ENCODE peak calls at places on chromosome 1, in nine cellular contexts. One of them, this sample, is unnamed.

GRCh38 chr1:49356594-49356993 is 579.9 kb upstream of the BEND5 start:
- DNase-seq in upper lobe of right lung: no peak
- DNase-seq in HCT116: no peak
- DNase-seq in heart right ventricle: no peak
- DNase-seq in endothelial cell of umbilical vein: no peak
- DNase-seq in prostate gland: no peak
- DNase-seq in hepatocyte: no peak
- DNase-seq in colonic mucosa: no peak
- DNase-seq in OCI-LY7: no peak
- DNase-seq in this sample: no peak

GRCh38 chr1:15385420-15385819 is 24.3 kb upstream of the EFHD2 start:
- DNase-seq in upper lobe of right lung: no peak
- DNase-seq in HCT116: no peak
- DNase-seq in heart right ventricle: no peak
- DNase-seq in endothelial cell of umbilical vein: no peak
- DNase-seq in prostate gland: no peak
- DNase-seq in hepatocyte: no peak
- DNase-seq in colonic mucosa: no peak
- DNase-seq in OCI-LY7: no peak
- DNase-seq in this sample: no peak

GRCh38 chr1:51514733-51515132 is 4.3 kb downstream of the EPS15 start:
- DNase-seq in upper lobe of right lung: no peak
- DNase-seq in HCT116: no peak
- DNase-seq in heart right ventricle: no peak
- DNase-seq in endothelial cell of umbilical vein: no peak
- DNase-seq in prostate gland: no peak
- DNase-seq in hepatocyte: no peak
- DNase-seq in colonic mucosa: no peak
- DNase-seq in OCI-LY7: no peak
- DNase-seq in this sample: no peak

GRCh38 chr1:68725353-68725752 is 228.5 kb upstream of the DEPDC1 start:
- DNase-seq in upper lobe of right lung: no peak
- DNase-seq in HCT116: no peak
- DNase-seq in heart right ventricle: peak; percentile 84
- DNase-seq in endothelial cell of umbilical vein: peak; percentile 39
- DNase-seq in prostate gland: no peak
- DNase-seq in hepatocyte: peak; percentile 35
- DNase-seq in colonic mucosa: no peak
- DNase-seq in OCI-LY7: no peak
- DNase-seq in this sample: no peak

GRCh38 chr1:203556047-203556851 is 62.3 kb downstream of the OPTC start:
- DNase-seq in upper lobe of right lung: no peak
- DNase-seq in HCT116: no peak
- DNase-seq in heart right ventricle: peak; percentile 80
- DNase-seq in endothelial cell of umbilical vein: no peak
- DNase-seq in prostate gland: no peak
- DNase-seq in hepatocyte: peak; percentile 68
- DNase-seq in colonic mucosa: peak; percentile 22
- DNase-seq in OCI-LY7: no peak
- DNase-seq in this sample: no peak

GRCh38 chr1:225378880-225379279 is 49.0 kb downstream of the LBR start:
- DNase-seq in upper lobe of right lung: no peak
- DNase-seq in HCT116: no peak
- DNase-seq in heart right ventricle: peak; percentile 11
- DNase-seq in endothelial cell of umbilical vein: no peak
- DNase-seq in prostate gland: peak; percentile 24
- DNase-seq in hepatocyte: peak; percentile 73
- DNase-seq in colonic mucosa: no peak
- DNase-seq in OCI-LY7: no peak
- DNase-seq in this sample: no peak

GRCh38 chr1:161068306-161069200 is 1.1 kb downstream of the ARHGAP30 start:
- DNase-seq in upper lobe of right lung: peak; percentile 82
- DNase-seq in HCT116: no peak
- DNase-seq in heart right ventricle: peak; percentile 60
- DNase-seq in endothelial cell of umbilical vein: no peak
- DNase-seq in prostate gland: no peak
- DNase-seq in hepatocyte: peak; percentile 2
- DNase-seq in colonic mucosa: peak; percentile 67
- DNase-seq in OCI-LY7: peak; percentile 84
- DNase-seq in this sample: peak; percentile 60

GRCh38 chr1:183004146-183004545 is 19.1 kb upstream of the LAMC1 start:
- DNase-seq in upper lobe of right lung: no peak
- DNase-seq in HCT116: no peak
- DNase-seq in heart right ventricle: no peak
- DNase-seq in endothelial cell of umbilical vein: no peak
- DNase-seq in prostate gland: no peak
- DNase-seq in hepatocyte: no peak
- DNase-seq in colonic mucosa: no peak
- DNase-seq in OCI-LY7: no peak
- DNase-seq in this sample: no peak

GRCh38 chr1:37808369-37809319 is 636 bp upstream of the YRDC start:
- DNase-seq in upper lobe of right lung: peak; percentile 90
- DNase-seq in HCT116: no peak
- DNase-seq in heart right ventricle: peak; percentile 64
- DNase-seq in endothelial cell of umbilical vein: peak; percentile 59
- DNase-seq in prostate gland: peak; percentile 27
- DNase-seq in hepatocyte: peak; percentile 90
- DNase-seq in colonic mucosa: peak; percentile 58
- DNase-seq in OCI-LY7: peak; percentile 37
- DNase-seq in this sample: peak; percentile 94

GRCh38 chr1:78839704-78840277 is 166.7 kb downstream of the ADGRL4 start:
- DNase-seq in upper lobe of right lung: no peak
- DNase-seq in HCT116: peak; percentile 31
- DNase-seq in heart right ventricle: peak; percentile 25
- DNase-seq in endothelial cell of umbilical vein: peak; percentile 69
- DNase-seq in prostate gland: peak; percentile 13
- DNase-seq in hepatocyte: peak; percentile 69
- DNase-seq in colonic mucosa: peak; percentile 25
- DNase-seq in OCI-LY7: peak; percentile 52
- DNase-seq in this sample: no peak

GRCh38 chr1:201466492-201466891 is 2.5 kb downstream of the PHLDA3 start:
- DNase-seq in upper lobe of right lung: peak; percentile 81
- DNase-seq in HCT116: no peak
- DNase-seq in heart right ventricle: no peak
- DNase-seq in endothelial cell of umbilical vein: no peak
- DNase-seq in prostate gland: no peak
- DNase-seq in hepatocyte: no peak
- DNase-seq in colonic mucosa: no peak
- DNase-seq in OCI-LY7: no peak
- DNase-seq in this sample: no peak

GRCh38 chr1:172626845-172627244 is 32.1 kb upstream of the FASLG start:
- DNase-seq in upper lobe of right lung: no peak
- DNase-seq in HCT116: no peak
- DNase-seq in heart right ventricle: no peak
- DNase-seq in endothelial cell of umbilical vein: no peak
- DNase-seq in prostate gland: no peak
- DNase-seq in hepatocyte: no peak
- DNase-seq in colonic mucosa: no peak
- DNase-seq in OCI-LY7: no peak
- DNase-seq in this sample: no peak

GRCh38 chr1:205449750-205450443 is 5.9 kb downstream of the BLACAT1 start:
- DNase-seq in upper lobe of right lung: peak; percentile 92
- DNase-seq in HCT116: peak; percentile 95
- DNase-seq in heart right ventricle: no peak
- DNase-seq in endothelial cell of umbilical vein: no peak
- DNase-seq in prostate gland: peak; percentile 23
- DNase-seq in hepatocyte: peak; percentile 89
- DNase-seq in colonic mucosa: peak; percentile 74
- DNase-seq in OCI-LY7: no peak
- DNase-seq in this sample: no peak

GRCh38 chr1:156136970-156137483 is 16.4 kb upstream of the SEMA4A start:
- DNase-seq in upper lobe of right lung: no peak
- DNase-seq in HCT116: no peak
- DNase-seq in heart right ventricle: no peak
- DNase-seq in endothelial cell of umbilical vein: no peak
- DNase-seq in prostate gland: no peak
- DNase-seq in hepatocyte: no peak
- DNase-seq in colonic mucosa: no peak
- DNase-seq in OCI-LY7: no peak
- DNase-seq in this sample: no peak

GRCh38 chr1:234925440-234926251 is 203.0 kb downstream of the TOMM20 start:
- DNase-seq in upper lobe of right lung: no peak
- DNase-seq in HCT116: peak; percentile 46
- DNase-seq in heart right ventricle: no peak
- DNase-seq in endothelial cell of umbilical vein: peak; percentile 94
- DNase-seq in prostate gland: peak; percentile 50
- DNase-seq in hepatocyte: peak; percentile 87
- DNase-seq in colonic mucosa: peak; percentile 29
- DNase-seq in OCI-LY7: peak; percentile 14
- DNase-seq in this sample: no peak

GRCh38 chr1:24641646-24642151 is 1.4 kb upstream of the SRRM1 start:
- DNase-seq in upper lobe of right lung: peak; percentile 77
- DNase-seq in HCT116: no peak
- DNase-seq in heart right ventricle: peak; percentile 18
- DNase-seq in endothelial cell of umbilical vein: peak; percentile 28
- DNase-seq in prostate gland: peak; percentile 21
- DNase-seq in hepatocyte: peak; percentile 48
- DNase-seq in colonic mucosa: peak; percentile 45
- DNase-seq in OCI-LY7: peak; percentile 45
- DNase-seq in this sample: peak; percentile 51

GRCh38 chr1:55425310-55425930 is 210.3 kb upstream of the USP24 start:
- DNase-seq in upper lobe of right lung: no peak
- DNase-seq in HCT116: no peak
- DNase-seq in heart right ventricle: no peak
- DNase-seq in endothelial cell of umbilical vein: no peak
- DNase-seq in prostate gland: no peak
- DNase-seq in hepatocyte: no peak
- DNase-seq in colonic mucosa: no peak
- DNase-seq in OCI-LY7: no peak
- DNase-seq in this sample: no peak

GRCh38 chr1:91757760-91758545 is 128.0 kb downstream of the TGFBR3 start:
- DNase-seq in upper lobe of right lung: no peak
- DNase-seq in HCT116: no peak
- DNase-seq in heart right ventricle: no peak
- DNase-seq in endothelial cell of umbilical vein: no peak
- DNase-seq in prostate gland: no peak
- DNase-seq in hepatocyte: no peak
- DNase-seq in colonic mucosa: no peak
- DNase-seq in OCI-LY7: no peak
- DNase-seq in this sample: no peak
- H3K27ac ChIP-seq in upper lobe of right lung: no peak overlapping the region
- H3K27ac ChIP-seq in HCT116: no peak overlapping the region
- H3K27ac ChIP-seq in heart right ventricle: no peak overlapping the region
- H3K27ac ChIP-seq in endothelial cell of umbilical vein: no peak overlapping the region
- H3K27ac ChIP-seq in prostate gland: peak overlapping the region; percentile 20
- H3K27ac ChIP-seq in hepatocyte: peak overlapping the region; percentile 40
- H3K27ac ChIP-seq in colonic mucosa: peak overlapping the region; percentile 4
- H3K27ac ChIP-seq in OCI-LY7: no peak overlapping the region
- H3K27ac ChIP-seq in this sample: peak overlapping the region; percentile 84

GRCh38 chr1:236166041-236166440 is 23.7 kb downstream of the GPR137B start:
- DNase-seq in upper lobe of right lung: no peak
- DNase-seq in HCT116: no peak
- DNase-seq in heart right ventricle: no peak
- DNase-seq in endothelial cell of umbilical vein: no peak
- DNase-seq in prostate gland: no peak
- DNase-seq in hepatocyte: no peak
- DNase-seq in colonic mucosa: no peak
- DNase-seq in OCI-LY7: no peak
- DNase-seq in this sample: no peak

GRCh38 chr1:236165238-236165981 is 23.1 kb downstream of the GPR137B start:
- DNase-seq in upper lobe of right lung: no peak
- DNase-seq in HCT116: no peak
- DNase-seq in heart right ventricle: no peak
- DNase-seq in endothelial cell of umbilical vein: no peak
- DNase-seq in prostate gland: no peak
- DNase-seq in hepatocyte: no peak
- DNase-seq in colonic mucosa: no peak
- DNase-seq in OCI-LY7: no peak
- DNase-seq in this sample: no peak

GRCh38 chr1:236167578-236167977 is 25.2 kb downstream of the GPR137B start:
- DNase-seq in upper lobe of right lung: peak; percentile 40
- DNase-seq in HCT116: no peak
- DNase-seq in heart right ventricle: no peak
- DNase-seq in endothelial cell of umbilical vein: no peak
- DNase-seq in prostate gland: no peak
- DNase-seq in hepatocyte: no peak
- DNase-seq in colonic mucosa: no peak
- DNase-seq in OCI-LY7: no peak
- DNase-seq in this sample: no peak

GRCh38 chr1:236168716-236169429 is 26.5 kb downstream of the GPR137B start:
- DNase-seq in upper lobe of right lung: peak; percentile 83
- DNase-seq in HCT116: no peak
- DNase-seq in heart right ventricle: no peak
- DNase-seq in endothelial cell of umbilical vein: peak; percentile 44
- DNase-seq in prostate gland: no peak
- DNase-seq in hepatocyte: peak; percentile 51
- DNase-seq in colonic mucosa: peak; percentile 42
- DNase-seq in OCI-LY7: peak; percentile 16
- DNase-seq in this sample: peak; percentile 89

GRCh38 chr1:236167154-236167553 is 24.8 kb downstream of the GPR137B start:
- DNase-seq in upper lobe of right lung: no peak
- DNase-seq in HCT116: no peak
- DNase-seq in heart right ventricle: no peak
- DNase-seq in endothelial cell of umbilical vein: no peak
- DNase-seq in prostate gland: no peak
- DNase-seq in hepatocyte: no peak
- DNase-seq in colonic mucosa: no peak
- DNase-seq in OCI-LY7: no peak
- DNase-seq in this sample: no peak
- H3K9me3 ChIP-seq in upper lobe of right lung: no peaks in the 10 kb centered on the region
- H3K9me3 ChIP-seq in HCT116: no peaks in the 10 kb centered on the region
- H3K9me3 ChIP-seq in heart right ventricle: no peaks in the 10 kb centered on the region
- H3K9me3 ChIP-seq in endothelial cell of umbilical vein: no peaks in the 10 kb centered on the region
- H3K9me3 ChIP-seq in prostate gland: no peaks in the 10 kb centered on the region
- H3K9me3 ChIP-seq in hepatocyte: peaks cover under 1% of the 10 kb centered on the region
- H3K9me3 ChIP-seq in colonic mucosa: no peaks in the 10 kb centered on the region
- H3K9me3 ChIP-seq in OCI-LY7: peaks cover 10% of the 10 kb centered on the region
- H3K9me3 ChIP-seq in this sample: no peaks in the 10 kb centered on the region

GRCh38 chr1:86888327-86888726 is 25.6 kb downstream of the SELENOF start:
- DNase-seq in upper lobe of right lung: no peak
- DNase-seq in HCT116: no peak
- DNase-seq in heart right ventricle: no peak
- DNase-seq in endothelial cell of umbilical vein: no peak
- DNase-seq in prostate gland: no peak
- DNase-seq in hepatocyte: no peak
- DNase-seq in colonic mucosa: no peak
- DNase-seq in OCI-LY7: no peak
- DNase-seq in this sample: no peak
- TF ChIP-seq CTCF in upper lobe of right lung: no peak
- TF ChIP-seq CTCF in HCT116: no peak
- TF ChIP-seq CTCF in heart right ventricle: no peak
- TF ChIP-seq CTCF in endothelial cell of umbilical vein: no peak
- TF ChIP-seq CTCF in prostate gland: no peak
- TF ChIP-seq CTCF in hepatocyte: no peak
- TF ChIP-seq CTCF in colonic mucosa: no peak
- TF ChIP-seq CTCF in OCI-LY7: no peak
- TF ChIP-seq CTCF in this sample: no peak

DNA sequence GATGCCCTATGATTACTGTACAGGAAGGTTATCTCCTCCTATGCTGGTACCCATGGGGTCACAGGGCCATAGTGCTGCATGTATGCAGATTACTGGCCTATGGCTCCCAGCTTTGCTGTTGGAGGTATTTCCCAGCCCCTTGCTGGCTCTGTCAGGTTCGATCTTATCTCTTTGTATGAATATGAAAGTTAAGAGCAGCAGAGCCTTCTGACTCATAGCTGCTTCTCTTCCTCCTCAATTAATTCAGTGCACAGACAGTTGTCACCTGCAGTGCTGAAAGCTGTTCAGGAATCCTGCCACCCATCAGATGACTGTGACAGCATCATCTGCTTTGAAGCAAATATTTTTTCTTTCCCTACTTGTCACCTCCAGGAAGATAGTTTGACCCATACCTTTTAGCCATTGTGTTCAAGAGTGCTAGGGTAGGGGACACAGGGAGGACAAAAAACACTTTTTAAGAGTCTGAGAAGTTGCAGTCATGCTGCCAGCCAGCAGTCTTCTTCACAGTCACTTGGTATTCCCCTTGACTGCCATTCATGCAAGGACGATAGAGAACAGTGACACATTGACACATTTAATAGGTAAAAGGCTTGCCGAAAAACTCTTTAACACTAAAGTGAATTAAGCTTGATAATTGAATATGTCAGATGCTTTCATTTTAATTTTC is 73.1 kb downstream of the KIF1B start:
- DNase-seq in upper lobe of right lung: no peak
- DNase-seq in HCT116: no peak
- DNase-seq in heart right ventricle: no peak
- DNase-seq in endothelial cell of umbilical vein: no peak
- DNase-seq in prostate gland: no peak
- DNase-seq in hepatocyte: no peak
- DNase-seq in colonic mucosa: no peak
- DNase-seq in OCI-LY7: no peak
- DNase-seq in this sample: no peak
- H3K27ac ChIP-seq in upper lobe of right lung: no peak overlapping the region
- H3K27ac ChIP-seq in HCT116: no peak overlapping the region
- H3K27ac ChIP-seq in heart right ventricle: no peak overlapping the region
- H3K27ac ChIP-seq in endothelial cell of umbilical vein: no peak overlapping the region
- H3K27ac ChIP-seq in prostate gland: no peak overlapping the region
- H3K27ac ChIP-seq in hepatocyte: no peak overlapping the region
- H3K27ac ChIP-seq in colonic mucosa: no peak overlapping the region
- H3K27ac ChIP-seq in OCI-LY7: no peak overlapping the region
- H3K27ac ChIP-seq in this sample: no peak overlapping the region

This sample was measured in right lobe of liver.